ENCODE peak calls at places on chromosome 19, in four cellular contexts. U, Q, K and E are unnamed samples.

GRCh38 chr19:40733149-40733548 is 16.2 kb downstream of the ITPKC start:
- DNase-seq in K (no peak), Q (no peak), U (no peak), E (no peak)

GRCh38 chr19:12922959-12923358 is 3.9 kb upstream of the SYCE2 start:
- DNase-seq in Q (no peak), K (no peak), U (no peak), E (no peak)

GRCh38 chr19:55279376-55279772 is 536 bp downstream of the HSPBP1 start:
- DNase-seq in U (no peak), K (no peak), Q (no peak), E (no peak)

GRCh38 chr19:16320987-16321386 is 3.6 kb upstream of the KLF2 start:
- DNase-seq in U (no peak), K (no peak), Q (no peak), E (no peak)

GRCh38 chr19:49011194-49011593 is 5.7 kb downstream of the LHB start:
- DNase-seq in Q (no peak), K (no peak), U (no peak), E (no peak)

GRCh38 chr19:55528030-55528801 is 8.7 kb downstream of the SBK2 start:
- DNase-seq in Q (no peak), K (no peak), U (peak), E (no peak)

GRCh38 chr19:6271721-6272410 is 7.9 kb downstream of the MLLT1 start:
- DNase-seq in Q (peak), U (no peak), K (no peak), E (peak)

GRCh38 chr19:45955905-45956608 is 17.6 kb downstream of the NOVA2 start:
- DNase-seq in U (peak), K (no peak), Q (no peak), E (no peak)

GRCh38 chr19:11064831-11065303 is 24.4 kb upstream of the LDLR start:
- DNase-seq in Q (peak), K (no peak), U (no peak), E (peak)

GRCh38 chr19:32908641-32909190 is 39.1 kb upstream of the SLC7A9 start:
- DNase-seq in U (no peak), Q (no peak), K (no peak), E (no peak)

GRCh38 chr19:4338441-4339350 is at the start of gene STAP2:
- DNase-seq in Q (peak), K (no peak), U (peak), E (peak)

GRCh38 chr19:17184381-17184841 is 30.7 kb upstream of the USE1 start:
- DNase-seq in U (no peak), K (no peak), Q (no peak), E (no peak)

GRCh38 chr19:45976180-45976579 is 2.5 kb upstream of the NOVA2 start:
- DNase-seq in U (no peak), K (no peak), Q (peak), E (no peak)

GRCh38 chr19:46124638-46125115 is at the start of gene IGFL3:
- DNase-seq in K (no peak), Q (no peak), U (no peak), E (no peak)

GRCh38 chr19:41123716-41124244 is 9.5 kb downstream of the CYP2F1 start:
- DNase-seq in Q (no peak), U (no peak), K (no peak), E (no peak)

GRCh38 chr19:4390017-4390861 is 10.1 kb downstream of the SH3GL1 start:
- DNase-seq in Q (no peak), U (no peak), K (no peak), E (peak)

GRCh38 chr19:55082023-55082851 is 6.6 kb downstream of the EPS8L1 start:
- DNase-seq in K (no peak), Q (peak), U (no peak), E (peak)

GRCh38 chr19:58575183-58576041 is 2.3 kb upstream of the MZF1 start:
- DNase-seq in Q (peak), U (peak), K (peak), E (peak)

GRCh38 chr19:45994456-45994988 is 745 bp upstream of the CCDC61 start:
- DNase-seq in U (no peak), K (no peak), Q (no peak), E (no peak)

GRCh38 chr19:10971107-10971715 is 10.4 kb downstream of the SMARCA4 start:
- DNase-seq in Q (no peak), U (no peak), K (no peak), E (no peak)

GRCh38 chr19:3548594-3548993 is 8.8 kb downstream of the MFSD12 start:
- DNase-seq in U (no peak), Q (no peak), K (no peak), E (no peak)

GRCh38 chr19:19201697-19202630 is 1.2 kb downstream of the NR2C2AP start:
- DNase-seq in Q (no peak), U (no peak), K (no peak), E (no peak)

GRCh38 chr19:13208131-13208963 is 58.1 kb downstream of the IER2 start:
- DNase-seq in U (no peak), K (peak), Q (no peak), E (no peak)

GRCh38 chr19:31499281-31499680 is 150.0 kb upstream of the TSHZ3 start:
- DNase-seq in K (no peak), Q (no peak), U (no peak), E (no peak)

GRCh38 chr19:8251025-8251472 is 41.9 kb downstream of the CERS4 start:
- DNase-seq in U (no peak), K (no peak), Q (no peak), E (no peak)

DNA sequence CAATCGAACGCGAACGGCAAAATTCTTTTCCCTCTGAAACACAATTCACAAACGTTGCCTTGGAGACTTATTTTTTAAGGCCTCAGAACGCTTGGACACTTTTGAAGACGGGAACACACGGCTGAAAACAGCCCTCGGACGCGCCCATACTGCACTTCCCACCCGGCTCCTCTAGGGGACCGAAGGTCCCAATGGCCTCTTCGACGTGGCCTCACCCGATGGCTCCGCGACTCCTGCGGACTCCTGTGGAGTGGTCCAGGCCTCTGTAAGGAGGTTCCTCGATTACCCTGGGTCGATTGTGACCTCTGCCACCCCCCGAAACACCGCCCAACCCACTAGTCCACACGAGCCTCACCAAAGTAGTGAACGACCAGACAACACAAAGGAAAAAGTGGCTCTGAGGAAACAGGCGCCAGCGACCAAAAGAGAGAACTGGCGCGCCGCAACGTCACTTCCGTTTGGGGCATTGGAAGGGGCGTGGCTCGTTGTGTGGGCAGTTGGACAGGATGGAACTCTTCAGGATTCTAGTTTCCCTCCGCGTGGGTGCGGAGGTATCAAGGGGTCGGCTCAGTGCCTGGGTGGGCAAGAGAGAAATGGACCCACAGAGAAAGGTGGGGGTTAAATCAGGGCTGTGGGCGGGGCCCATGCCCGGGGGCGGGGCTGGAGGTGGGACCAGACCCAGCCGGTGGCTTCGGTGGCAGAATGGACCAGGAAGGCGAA is at the start of gene ZNF560:
- DNase-seq in Q (peak), U (no peak), K (no peak), E (peak)
- TF ChIP-seq CBFB in Q (no peak), U (no peak), K (no peak), E (no peak)

GRCh38 chr19:35774274-35775045 is 904 bp upstream of the ARHGAP33 start:
- DNase-seq in U (no peak), K (no peak), Q (peak), E (no peak)

GRCh38 chr19:35775046-35775297 is 392 bp upstream of the ARHGAP33 start:
- DNase-seq in Q (no peak), U (no peak), K (no peak), E (no peak)

GRCh38 chr19:35776102-35776788 is 881 bp downstream of the ARHGAP33 start:
- DNase-seq in K (no peak), U (no peak), Q (no peak), E (no peak)

GRCh38 chr19:35775298-35776101 is at the start of gene ARHGAP33:
- DNase-seq in Q (peak), U (peak), K (peak), E (peak)

DNA sequence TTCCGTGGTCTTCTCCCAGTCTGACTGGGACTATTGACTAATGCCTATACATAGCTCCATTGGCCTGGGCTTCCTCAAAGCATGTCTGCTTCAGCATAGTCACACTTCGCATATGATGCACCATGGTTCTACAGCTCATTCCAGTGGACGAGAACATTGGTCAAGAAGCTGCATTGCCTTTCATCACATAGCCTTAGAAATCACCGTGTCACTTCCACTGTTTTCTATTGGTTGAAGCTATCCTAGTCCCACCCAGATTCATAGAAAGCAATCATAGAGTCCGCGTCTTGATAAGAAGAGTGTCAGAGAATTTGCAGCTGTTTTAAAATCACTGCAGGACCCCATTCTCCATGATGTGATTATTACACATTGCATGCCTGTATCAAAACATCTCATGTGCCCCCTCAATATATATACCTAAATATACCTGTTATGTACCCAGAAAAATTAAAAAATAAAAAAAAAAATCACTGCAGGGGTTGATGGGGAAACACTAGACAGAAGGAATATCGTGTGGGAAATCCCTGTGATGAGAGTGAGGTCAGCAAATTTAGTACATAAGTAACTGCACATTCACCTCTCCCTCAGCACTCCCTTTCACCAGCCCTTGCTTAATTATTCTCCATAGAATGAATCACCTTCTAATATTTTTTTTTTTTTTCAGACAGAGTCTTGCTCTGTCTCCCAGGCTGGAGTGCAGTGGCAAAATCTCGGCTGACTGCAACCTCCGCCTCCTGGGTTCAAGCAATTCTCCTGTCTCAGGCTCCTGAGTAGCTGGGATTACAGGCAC is 2.1 kb upstream of the ARHGAP33 start:
- DNase-seq in K (no peak), Q (no peak), U (no peak), E (no peak)
- TF ChIP-seq CBFB in K (no peak), Q (no peak), U (no peak), E (no peak)

GRCh38 chr19:47541507-47541906 is 26.6 kb upstream of the NAPA start:
- DNase-seq in Q (no peak), U (no peak), K (peak), E (no peak)
- TF ChIP-seq CBFB in Q (no peak), U (no peak), K (no peak), E (no peak)

GRCh38 chr19:29497241-29497640 is 28.6 kb upstream of the VSTM2B start:
- DNase-seq in Q (no peak), K (no peak), U (no peak), E (no peak)
- TF ChIP-seq CBFB in Q (no peak), K (no peak), U (no peak), E (no peak)